ENCODE peak calls at places on chromosomes 4 and X, in five cellular contexts. W is pancreas, Z is left ventricle myocardium inferior, P is iPS DF 6.9, Y is adrenal gland. U is an unnamed sample. For H3K9me3 and H3K4me1, the result is how much of the 10 kb centered on the place peaks cover.

GRCh38 chr4:75724867-75725724 is 719 bp downstream of the USO1 start:
- DNase-seq in W (peak), Y (peak), P (no peak), Z (peak), U (peak)

GRCh38 chrX:63506320-63506719 is 155.2 kb upstream of the SPIN4 start:
- DNase-seq in W (no peak), Y (no peak), P (no peak), Z (no peak), U (no peak)

GRCh38 chrX:107718156-107718621 is 57.4 kb downstream of the TSC22D3 start:
- DNase-seq in Z (no peak), W (peak), Y (peak), P (no peak), U (peak)

GRCh38 chr4:165493359-165493758 is 114.6 kb downstream of the CPE start:
- DNase-seq in P (peak), W (peak), Z (peak), Y (peak), U (peak)

GRCh38 chrX:25519258-25519657 is 503.5 kb upstream of the ARX start:
- DNase-seq in Y (no peak), P (no peak), W (no peak), Z (no peak), U (no peak)

GRCh38 chr4:32207456-32207855 is 1487.3 kb downstream of the PCDH7 start:
- DNase-seq in W (no peak), Z (no peak), Y (no peak), P (no peak), U (no peak)

GRCh38 chr4:109465065-109465464 is 31.4 kb downstream of the SEC24B start:
- DNase-seq in W (no peak), Z (no peak), Y (peak), P (no peak), U (no peak)

GRCh38 chr4:78331186-78331585 is 220.4 kb upstream of the ANXA3 start:
- DNase-seq in P (no peak), Y (no peak), Z (no peak), W (no peak), U (no peak)

GRCh38 chr4:52659722-52660261 is 691 bp upstream of the USP46 start:
- DNase-seq in W (peak), Z (peak), Y (peak), P (no peak), U (peak)

GRCh38 chrX:150037041-150037440 is 98.8 kb upstream of the EOLA2 start:
- DNase-seq in P (no peak), Y (no peak), W (no peak), Z (no peak), U (no peak)

GRCh38 chr4:146442801-146443200 is 78.9 kb downstream of the SLC10A7 start:
- DNase-seq in P (no peak), Z (no peak), W (no peak), Y (no peak), U (no peak)

GRCh38 chrX:44152867-44153266 is 179.7 kb upstream of the NDP start:
- DNase-seq in Z (no peak), Y (no peak), P (no peak), W (no peak), U (no peak)

GRCh38 chrX:110123331-110123782 is 120.4 kb downstream of the TMEM164 start:
- DNase-seq in P (no peak), Y (no peak), Z (no peak), W (no peak), U (no peak)

GRCh38 chr4:3045500-3045850 is 28.9 kb downstream of the HTT-AS start:
- DNase-seq in P (no peak), W (peak), Y (peak), Z (peak), U (peak)

GRCh38 chrX:46341767-46342322 is 203.4 kb downstream of the ZNF674 start:
- DNase-seq in Y (no peak), Z (no peak), W (no peak), P (no peak), U (no peak)

GRCh38 chr4:185987976-185988627 is 80.9 kb upstream of the TLR3 start:
- DNase-seq in Z (no peak), P (no peak), Y (no peak), W (no peak), U (no peak)

GRCh38 chrX:153794897-153795816 is 689 bp downstream of the SSR4 start:
- DNase-seq in Z (no peak), Y (peak), P (no peak), W (no peak), U (no peak)

GRCh38 chr4:173192375-173193162 is 24.0 kb downstream of the GALNT7 start:
- DNase-seq in Z (no peak), W (no peak), Y (no peak), P (no peak), U (no peak)

GRCh38 chr4:184347251-184348239 is 126.8 kb downstream of the IRF2 start:
- DNase-seq in Z (peak), P (peak), Y (peak), W (peak), U (peak)

GRCh38 chrX:134173541-134174272 is 63.3 kb upstream of the CCDC160 start:
- DNase-seq in P (no peak), W (no peak), Y (no peak), Z (no peak), U (no peak)

GRCh38 chrX:154458954-154459829 is 1.1 kb downstream of the PLXNA3 start:
- DNase-seq in Z (peak), W (no peak), Y (peak), P (no peak), U (no peak)

GRCh38 chrX:100819534-100819836 is 706 bp upstream of the CSTF2 start:
- DNase-seq in W (no peak), Y (no peak), P (no peak), Z (peak), U (no peak)

GRCh38 chrX:111352424-111352823 is 59.6 kb downstream of the DCX start:
- DNase-seq in Z (peak), Y (peak), P (no peak), W (peak), U (no peak)

GRCh38 chr4:26779674-26780073 is 81.0 kb upstream of the STIM2 start:
- DNase-seq in Z (no peak), W (no peak), P (no peak), Y (no peak), U (no peak)

GRCh38 chrX:150767475-150768131 is 74.4 kb downstream of the MTMR1 start:
- DNase-seq in W (no peak), Z (no peak), P (no peak), Y (peak), U (peak)

GRCh38 chrX:40100141-40100536 is 2.4 kb upstream of the BCOR start:
- DNase-seq in W (no peak), Z (peak), Y (no peak), P (no peak), U (no peak)

GRCh38 chrX:40099046-40099968 is 1.5 kb upstream of the BCOR start:
- DNase-seq in Y (peak), Z (peak), P (no peak), W (no peak), U (no peak)

GRCh38 chrX:40102393-40103381 is 4.9 kb upstream of the BCOR start:
- DNase-seq in P (no peak), W (no peak), Z (no peak), Y (no peak), U (no peak)

GRCh38 chrX:40100537-40101429 is 3.0 kb upstream of the BCOR start:
- DNase-seq in W (no peak), P (no peak), Z (no peak), Y (no peak), U (no peak)

GRCh38 chrX:40101430-40101802 is 3.7 kb upstream of the BCOR start:
- DNase-seq in Y (no peak), Z (no peak), W (no peak), P (no peak), U (no peak)
- H3K9me3 ChIP-seq in Y (under half), Z (under half), W (under half), P (under half), U (under half)

GRCh38 chr4:139560396-139561084 is 4.5 kb upstream of the SETD7 start:
- DNase-seq in W (no peak), Z (no peak), Y (peak), P (no peak), U (no peak)
- H3K4me3 ChIP-seq in W (no peak), Z (no peak), Y (no peak), P (no peak), U (no peak)

GRCh38 chrX:41119803-41120202 is 34.6 kb downstream of the USP9X start:
- DNase-seq in W (no peak), P (no peak), Z (no peak), Y (no peak), U (no peak)

GRCh38 chrX:41121766-41122165 is 36.5 kb downstream of the USP9X start:
- DNase-seq in Y (no peak), W (no peak), Z (no peak), P (no peak), U (no peak)

GRCh38 chrX:41127476-41128192 is 42.4 kb downstream of the USP9X start:
- DNase-seq in P (no peak), Y (no peak), Z (no peak), W (no peak), U (no peak)

GRCh38 chrX:41118156-41118555 is 32.9 kb downstream of the USP9X start:
- DNase-seq in Y (no peak), Z (no peak), W (no peak), P (no peak), U (no peak)

DNA sequence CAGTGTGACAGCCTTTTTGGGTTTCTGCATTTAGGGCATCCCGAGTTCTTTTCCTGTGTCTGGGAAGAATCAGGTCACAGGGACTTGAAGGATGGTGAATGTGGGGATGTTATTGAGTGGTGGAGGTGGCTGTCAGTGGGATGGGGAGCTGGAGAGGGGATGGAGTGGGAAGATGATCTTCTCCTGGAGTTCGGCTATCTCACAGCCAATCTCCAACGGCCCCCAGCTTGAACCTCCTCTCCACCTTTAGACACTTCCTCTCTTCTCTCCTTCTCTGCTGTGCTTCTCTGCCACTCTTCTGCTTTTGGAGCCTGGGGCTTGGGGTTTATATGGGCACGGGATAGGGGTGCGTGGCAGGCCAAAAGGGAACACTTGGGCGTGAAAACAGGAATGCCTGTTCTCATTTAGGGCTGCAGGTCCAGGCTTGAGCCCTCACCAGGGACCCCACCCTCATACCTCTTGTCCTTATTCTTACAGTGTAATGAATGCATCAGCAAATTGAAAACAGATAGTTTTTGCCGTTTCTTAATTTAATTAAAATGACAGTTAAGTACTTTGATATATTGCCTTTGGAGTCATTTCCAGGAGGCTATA is 37.5 kb downstream of the USP9X start:
- DNase-seq in Y (no peak), P (no peak), W (no peak), Z (no peak), U (no peak)
- H3K4me1 ChIP-seq in Y (under half), P (under half), W (under half), Z (half or more), U (under half)

DNA sequence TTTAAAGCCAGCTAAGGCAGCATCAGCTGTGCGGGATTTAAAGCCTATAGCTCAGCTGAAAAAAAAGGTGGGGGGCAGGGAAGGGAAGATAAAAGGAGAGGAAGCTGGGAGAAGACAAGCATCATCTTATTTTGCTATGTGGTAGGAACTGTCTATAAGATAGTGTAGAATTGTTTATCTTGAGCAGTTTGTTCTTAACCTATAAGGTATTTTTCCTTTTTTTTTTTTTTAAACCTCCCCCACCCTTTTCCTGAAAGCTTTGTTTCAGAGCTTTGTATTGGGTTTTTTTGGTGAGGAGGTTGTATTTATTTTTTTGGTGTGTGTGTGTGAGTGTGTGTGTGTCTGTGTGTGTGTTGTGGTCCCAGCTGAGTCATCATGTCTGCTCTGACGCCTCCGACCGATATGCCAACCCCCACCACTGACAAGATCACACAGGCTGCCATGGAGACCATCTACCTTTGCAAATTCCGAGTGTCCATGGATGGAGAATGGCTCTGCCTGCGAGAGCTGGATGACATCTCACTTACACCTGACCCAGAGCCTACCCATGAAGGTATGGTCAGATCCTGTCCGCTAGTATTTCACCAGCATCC is 531 bp downstream of the RUFY3 start:
- DNase-seq in Z (no peak), P (no peak), W (no peak), Y (peak), U (no peak)
- H3K9me3 ChIP-seq in Z (under half), P (under half), W (under half), Y (under half), U (under half)

GRCh38 chr4:127783971-127784519 is 1.9 kb downstream of the HSPA4L start:
- DNase-seq in Y (no peak), W (no peak), P (no peak), Z (no peak), U (no peak)
- H3K4me3 ChIP-seq in Y (no peak), W (peak), P (no peak), Z (peak), U (no peak)

GRCh38 chrX:9293051-9293496 is 171.8 kb upstream of the TBL1X start:
- DNase-seq in Y (no peak), W (no peak), Z (no peak), P (no peak), U (no peak)
- H3K4me1 ChIP-seq in Y (under half), W (under half), Z (under half), P (under half), U (under half)

DNA sequence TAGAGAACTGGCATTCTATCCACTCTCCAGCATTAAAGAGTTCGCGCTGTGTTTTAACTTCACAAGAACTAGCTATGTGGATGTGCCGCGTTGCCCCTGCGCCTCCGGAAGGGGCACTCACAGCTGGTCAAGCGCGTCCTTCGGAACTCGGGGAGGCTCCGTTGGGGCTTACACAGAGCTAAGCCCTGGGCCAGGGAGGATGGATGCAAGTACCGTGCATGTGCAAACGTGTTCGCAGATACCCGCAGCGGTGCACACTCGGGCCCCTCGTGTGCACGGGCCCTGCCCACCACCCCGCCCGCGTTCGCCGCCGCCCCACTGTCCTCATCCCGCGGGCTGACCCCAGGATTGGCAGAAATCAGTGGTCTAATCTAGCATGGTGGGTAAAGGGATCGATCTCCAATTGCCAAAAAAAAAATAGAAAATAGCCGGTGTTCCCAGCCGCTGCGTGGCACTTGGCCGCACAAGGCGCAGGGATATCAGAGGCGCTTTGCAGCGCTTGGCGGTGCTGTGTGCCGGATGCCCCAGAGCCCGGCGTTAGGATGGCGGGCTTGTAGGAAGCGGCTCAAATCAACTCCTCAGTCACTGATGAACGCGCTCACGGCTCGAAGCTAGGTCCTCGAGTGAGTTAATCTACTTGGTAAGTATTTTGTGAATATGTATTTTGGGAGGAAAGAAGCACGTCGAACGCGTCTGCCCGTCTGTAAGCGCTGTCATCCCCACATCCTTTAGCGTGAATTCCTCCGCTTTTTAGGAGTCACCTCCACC is 988 bp upstream of the PCDH10 start:
- DNase-seq in Y (no peak), P (no peak), W (no peak), Z (no peak), U (no peak)
- H3K9me3 ChIP-seq in Y (under half), P (under half), W (under half), Z (under half), U (under half)

GRCh38 chrX:40844476-40844875 is 109.1 kb upstream of the MED14 start:
- DNase-seq in P (no peak), Y (no peak), Z (no peak), W (no peak), U (no peak)

GRCh38 chrX:40849906-40850672 is 114.7 kb upstream of the MED14 start:
- DNase-seq in W (no peak), Z (no peak), P (no peak), Y (no peak), U (no peak)

GRCh38 chrX:40843643-40844042 is 108.3 kb upstream of the MED14 start:
- DNase-seq in P (no peak), Y (no peak), Z (no peak), W (no peak), U (no peak)

GRCh38 chrX:40845331-40845911 is 110.1 kb upstream of the MED14 start:
- DNase-seq in Y (no peak), P (no peak), Z (peak), W (no peak), U (no peak)
- H3K4me3 ChIP-seq in Y (no peak), P (no peak), Z (peak), W (no peak), U (no peak)

GRCh38 chr4:183140911-183141320 is 41.9 kb downstream of the WWC2 start:
- DNase-seq in W (no peak), P (no peak), Z (no peak), Y (no peak), U (no peak)
- H3K4me1 ChIP-seq in W (under half), P (under half), Z (half or more), Y (under half), U (half or more)